ENCODE peak calls at places on chromosomes 1 and 21, in ten cellular contexts. V is activated T-cell treated with anti-CD3 and anti-CD28 coated beads for 24 hours; M is RCC 7860; B is mesenchymal stem cell; Y is stimulated activated CD8-positive, alpha-beta memory T cell treated with anti-CD3 and anti-CD28 coated beads, Interleukin-4, amount 100 ng/mL, for 1 hour; U is GM20000; P is epithelial cell of proximal tubule; S is HTR-8/SVneo; W is WTC11; J is hepatocyte. Q is an unnamed sample.

GRCh38 chr1:172117800-172118199 is 276.5 kb downstream of the DNM3 start:
- DNase-seq in S (no peak), J (no peak), Y (no peak), U (peak), P (no peak), M (no peak), V (no peak), W (no peak), B (no peak), Q (no peak)

GRCh38 chr1:97123717-97124446 is 402.3 kb downstream of the PTBP2 start:
- DNase-seq in B (peak), Y (no peak), V (no peak), W (no peak), P (no peak), M (no peak), J (no peak), S (no peak), U (no peak), Q (no peak)

GRCh38 chr1:237799762-237800474 is 90.8 kb downstream of the ZP4 start:
- DNase-seq in J (peak), B (peak), V (peak), W (peak), U (peak), S (peak), Y (no peak), P (peak), M (peak), Q (peak)

GRCh38 chr1:112402682-112403643 is 6.9 kb downstream of the CTTNBP2NL start:
- DNase-seq in J (no peak), W (no peak), U (no peak), V (no peak), P (no peak), M (no peak), S (no peak), Y (no peak), B (peak), Q (no peak)

GRCh38 chr1:12629974-12630760 is 12.2 kb upstream of the DHRS3 start:
- DNase-seq in Y (no peak), P (no peak), W (no peak), S (no peak), V (no peak), J (no peak), M (no peak), U (no peak), B (no peak), Q (no peak)

GRCh38 chr1:89149229-89149628 is 23.3 kb upstream of the GBP2 start:
- DNase-seq in W (peak), S (no peak), U (no peak), P (no peak), M (no peak), V (no peak), J (peak), Y (no peak), B (peak), Q (peak)

GRCh38 chr1:229986737-229987364 is 80.2 kb upstream of the GALNT2 start:
- DNase-seq in B (no peak), M (no peak), P (no peak), J (no peak), S (no peak), U (no peak), W (no peak), V (no peak), Y (no peak), Q (no peak)

GRCh38 chr1:240084749-240085148 is 6.9 kb upstream of the FMN2 start:
- DNase-seq in M (no peak), U (no peak), W (no peak), Y (no peak), J (no peak), P (no peak), V (no peak), B (no peak), S (no peak), Q (no peak)

GRCh38 chr1:164611754-164612642 is 53.0 kb downstream of the PBX1 start:
- DNase-seq in W (no peak), P (peak), U (no peak), Y (no peak), B (peak), V (no peak), S (peak), J (peak), M (no peak), Q (peak)

GRCh38 chr1:26694597-26695416 is 1.0 kb upstream of the ARID1A start:
- DNase-seq in B (no peak), U (peak), S (no peak), Y (no peak), M (no peak), W (no peak), V (no peak), P (no peak), J (no peak), Q (no peak)

GRCh38 chr1:239913141-239913585 is 178.5 kb upstream of the FMN2 start:
- DNase-seq in Y (no peak), J (no peak), P (no peak), S (no peak), U (no peak), V (no peak), W (no peak), B (no peak), M (no peak), Q (no peak)

GRCh38 chr1:82586473-82586872 is 785.7 kb downstream of the ADGRL2 start:
- DNase-seq in B (no peak), S (no peak), M (no peak), Y (no peak), V (no peak), P (no peak), W (no peak), J (no peak), U (no peak), Q (no peak)

GRCh38 chr1:83520797-83521196 is 478.1 kb downstream of the TTLL7 start:
- DNase-seq in W (no peak), U (no peak), M (no peak), P (no peak), B (no peak), Y (no peak), S (no peak), V (no peak), J (no peak), Q (no peak)

GRCh38 chr21:44950016-44950326 is 10.1 kb downstream of the SLX9 start:
- DNase-seq in P (no peak), Y (no peak), U (no peak), V (no peak), S (no peak), J (no peak), M (no peak), W (no peak), B (no peak), Q (no peak)

GRCh38 chr1:162028726-162029125 is 5.1 kb upstream of the OLFML2B start:
- DNase-seq in J (no peak), S (no peak), W (no peak), V (no peak), M (no peak), B (no peak), P (no peak), U (no peak), Y (no peak), Q (no peak)

GRCh38 chr21:15651172-15651571 is 78.6 kb upstream of the USP25 start:
- DNase-seq in M (no peak), P (no peak), Y (no peak), V (no peak), W (no peak), B (no peak), U (no peak), S (no peak), J (no peak), Q (no peak)

GRCh38 chr1:198932351-198932991 is 293.6 kb downstream of the PTPRC start:
- DNase-seq in P (no peak), J (no peak), W (no peak), V (no peak), M (peak), B (no peak), U (no peak), S (no peak), Y (no peak), Q (no peak)

GRCh38 chr1:221138516-221138915 is 259.3 kb downstream of the HLX start:
- DNase-seq in V (no peak), P (no peak), J (no peak), U (no peak), Y (no peak), S (no peak), M (no peak), B (no peak), W (no peak), Q (no peak)

GRCh38 chr1:32774950-32775634 is 42.1 kb downstream of the YARS1 start:
- DNase-seq in B (peak), U (no peak), P (no peak), M (peak), S (no peak), J (peak), V (no peak), Y (no peak), W (no peak), Q (peak)

GRCh38 chr1:43286115-43286514 is 734 bp upstream of the C1orf210 start:
- DNase-seq in J (no peak), V (no peak), W (no peak), S (no peak), U (no peak), B (no peak), P (no peak), Y (no peak), M (no peak), Q (no peak)

GRCh38 chr1:119159096-119159495 is 18.6 kb upstream of the WARS2 start:
- DNase-seq in V (no peak), W (no peak), J (no peak), U (no peak), Y (no peak), M (no peak), B (peak), S (no peak), P (no peak), Q (peak)

GRCh38 chr1:186187601-186188000 is 187.5 kb downstream of the TPR start:
- DNase-seq in U (no peak), V (no peak), Y (no peak), W (no peak), B (no peak), M (peak), J (no peak), S (peak), P (no peak), Q (no peak)

GRCh38 chr1:5754079-5754431 is 238.2 kb downstream of the NPHP4 start:
- DNase-seq in U (no peak), S (no peak), M (no peak), W (no peak), Y (no peak), B (no peak), J (no peak), P (no peak), V (no peak), Q (no peak)

GRCh38 chr1:227789042-227789880 is 26.2 kb upstream of the PRSS38 start:
- DNase-seq in P (no peak), S (no peak), W (no peak), Y (no peak), U (no peak), B (no peak), V (no peak), M (no peak), J (no peak), Q (no peak)

GRCh38 chr1:179141592-179142244 is 59.8 kb downstream of the TOR3A start:
- DNase-seq in J (no peak), S (no peak), B (peak), W (no peak), M (peak), P (no peak), U (peak), Y (no peak), V (peak), Q (peak)

GRCh38 chr1:21663251-21663950 is 5.8 kb downstream of the RAP1GAP start:
- DNase-seq in J (no peak), P (no peak), M (no peak), Y (no peak), W (no peak), V (no peak), S (no peak), U (no peak), B (no peak), Q (no peak)

GRCh38 chr1:25137106-25137505 is 95.2 kb downstream of the SYF2 start:
- DNase-seq in U (no peak), J (no peak), V (no peak), B (no peak), W (no peak), S (no peak), M (no peak), Y (no peak), P (no peak), Q (no peak)

GRCh38 chr1:154517661-154518060 is 15.4 kb upstream of the SHE start:
- DNase-seq in U (no peak), M (no peak), P (no peak), J (no peak), S (no peak), V (no peak), B (no peak), Y (no peak), W (no peak), Q (no peak)

GRCh38 chr1:211735208-211736170 is 60.1 kb upstream of the NEK2 start:
- DNase-seq in S (peak), M (peak), J (peak), B (peak), V (no peak), W (no peak), P (peak), U (no peak), Y (no peak), Q (no peak)

GRCh38 chr1:25907473-25908058 is 1.3 kb upstream of the STMN1 start:
- DNase-seq in U (no peak), W (no peak), S (no peak), B (no peak), V (no peak), J (no peak), M (no peak), P (no peak), Y (no peak), Q (no peak)

GRCh38 chr1:818611-819291 is 105.0 kb upstream of the SAMD11 start:
- DNase-seq in U (no peak), V (no peak), B (peak), W (no peak), Y (no peak), J (no peak), S (no peak), M (no peak), P (no peak), Q (no peak)

GRCh38 chr1:100115524-100115923 is 17.2 kb downstream of the SASS6 start:
- DNase-seq in J (no peak), M (no peak), V (no peak), U (no peak), W (no peak), P (no peak), S (no peak), B (no peak), Y (no peak), Q (no peak)

Q was measured in dermis microvascular lymphatic vessel endothelial cell.